ENCODE peak calls at places on chromosomes 6 and 20, in seven cellular contexts. W is IMR-90, T is colonic mucosa, Z is HAP-1, N is Peyer's patch, D is astrocyte, U is psoas muscle. Y is an unnamed sample.

GRCh38 chr6:14516947-14517346 is 399.4 kb downstream of the CD83 start:
- DNase-seq in W (no peak), T (no peak), Z (no peak), N (no peak), D (no peak), U (no peak), Y (no peak)

GRCh38 chr6:75431379-75431778 is 62.2 kb downstream of the FILIP1 start:
- DNase-seq in W (peak; percentile 40), T (no peak), Z (no peak), N (no peak), D (no peak), U (peak; percentile 69), Y (peak; percentile 31)

GRCh38 chr6:69487688-69488087 is 309.1 kb downstream of the LMBRD1 start:
- DNase-seq in W (no peak), T (no peak), Z (no peak), N (no peak), D (no peak), U (no peak), Y (no peak)

GRCh38 chr6:145272246-145272645 is 463.1 kb downstream of the EPM2A start:
- DNase-seq in W (no peak), T (no peak), Z (no peak), N (no peak), D (no peak), U (no peak), Y (no peak)

GRCh38 chr6:161618816-161619454 is 345.1 kb upstream of the AGPAT4 start:
- DNase-seq in W (no peak), T (no peak), Z (peak; percentile 73), N (no peak), D (peak; percentile 74), U (no peak), Y (peak; percentile 5)

GRCh38 chr6:43325876-43326275 is 17.2 kb upstream of the CRIP3 start:
- DNase-seq in W (no peak), T (no peak), Z (no peak), N (no peak), D (no peak), U (no peak), Y (no peak)

GRCh38 chr6:100472674-100473073 is 8.0 kb upstream of the SIM1 start:
- DNase-seq in W (peak; percentile 64), T (no peak), Z (no peak), N (no peak), D (peak; percentile 56), U (no peak), Y (peak; percentile 65)

GRCh38 chr20:34536798-34537394 is 20.7 kb downstream of the DYNLRB1 start:
- DNase-seq in W (no peak), T (peak; percentile 71), Z (peak; percentile 48), N (peak; percentile 69), D (no peak), U (peak; percentile 73), Y (no peak)

GRCh38 chr6:122361314-122361979 is 38.0 kb upstream of the HSF2 start:
- DNase-seq in W (no peak), T (no peak), Z (no peak), N (no peak), D (no peak), U (no peak), Y (no peak)

GRCh38 chr6:105372862-105373182 is 30.1 kb downstream of the PREP start:
- DNase-seq in W (no peak), T (peak; percentile 72), Z (no peak), N (peak; percentile 81), D (no peak), U (no peak), Y (no peak)

GRCh38 chr20:50572922-50573777 is 63.0 kb downstream of the PTPN1 start:
- DNase-seq in W (peak; percentile 81), T (no peak), Z (no peak), N (peak; percentile 48), D (peak; percentile 59), U (peak; percentile 92), Y (no peak)

GRCh38 chr6:54002118-54002517 is 109.1 kb upstream of the MLIP start:
- DNase-seq in W (peak; percentile 13), T (no peak), Z (no peak), N (no peak), D (peak; percentile 9), U (no peak), Y (no peak)

GRCh38 chr6:108850669-108851467 is 2.6 kb downstream of the ARMC2 start:
- DNase-seq in W (no peak), T (no peak), Z (no peak), N (no peak), D (no peak), U (no peak), Y (no peak)

GRCh38 chr20:47551841-47552240 is 50.2 kb downstream of the NCOA3 start:
- DNase-seq in W (no peak), T (no peak), Z (no peak), N (no peak), D (no peak), U (no peak), Y (no peak)

GRCh38 chr6:57267586-57268293 is 45.6 kb upstream of the RAB23 start:
- DNase-seq in W (peak; percentile 99), T (peak; percentile 62), Z (peak; percentile 60), N (peak; percentile 67), D (peak; percentile 99), U (no peak), Y (peak; percentile 91)

GRCh38 chr20:43341541-43341940 is 116.2 kb upstream of the SRSF6 start:
- DNase-seq in W (no peak), T (no peak), Z (no peak), N (no peak), D (no peak), U (no peak), Y (no peak)

GRCh38 chr20:22529150-22530019 is 55.0 kb downstream of the FOXA2 start:
- DNase-seq in W (no peak), T (no peak), Z (no peak), N (no peak), D (no peak), U (no peak), Y (no peak)

GRCh38 chr6:108671175-108671574 is 110.5 kb downstream of the FOXO3 start:
- DNase-seq in W (no peak), T (no peak), Z (no peak), N (no peak), D (no peak), U (no peak), Y (no peak)

GRCh38 chr20:58825450-58825849 is 25.3 kb downstream of the GNAS-AS1 start:
- DNase-seq in W (no peak), T (no peak), Z (no peak), N (no peak), D (no peak), U (no peak), Y (no peak)

GRCh38 chr20:63756648-63756991 is 17.0 kb downstream of the SLC2A4RG start:
- DNase-seq in W (no peak), T (no peak), Z (no peak), N (no peak), D (no peak), U (no peak), Y (no peak)

GRCh38 chr6:112268628-112269027 is 14.3 kb upstream of the LAMA4 start:
- DNase-seq in W (no peak), T (no peak), Z (no peak), N (no peak), D (no peak), U (no peak), Y (no peak)

GRCh38 chr20:8627386-8628030 is 441.4 kb upstream of the PLCB4 start:
- DNase-seq in W (peak; percentile 36), T (no peak), Z (no peak), N (no peak), D (no peak), U (no peak), Y (no peak)
- H3K4me3 ChIP-seq in W (no peak overlapping the region), T (no peak overlapping the region), Z (no peak overlapping the region), N (no peak overlapping the region), D (no peak overlapping the region), U (peak overlapping the region; percentile 39), Y (no peak overlapping the region)

GRCh38 chr20:17636523-17637412 is 45.3 kb downstream of the RRBP1 start:
- DNase-seq in W (no peak), T (no peak), Z (no peak), N (no peak), D (no peak), U (no peak), Y (no peak)
- H3K36me3 ChIP-seq in W (peaks cover 95% of the 10 kb centered on the region), T (peaks cover 45% of the 10 kb centered on the region), Z (peaks cover 46% of the 10 kb centered on the region), N (peaks cover 98% of the 10 kb centered on the region), D (peaks cover 51% of the 10 kb centered on the region), U (peaks cover 69% of the 10 kb centered on the region), Y (peaks cover 2% of the 10 kb centered on the region)

GRCh38 chr6:170089937-170090335 is 200.9 kb downstream of the DLL1 start:
- DNase-seq in W (no peak), T (no peak), Z (no peak), N (peak; percentile 44), D (no peak), U (no peak), Y (no peak)

GRCh38 chr6:170091639-170092579 is 199.0 kb downstream of the DLL1 start:
- DNase-seq in W (no peak), T (no peak), Z (no peak), N (peak; percentile 30), D (no peak), U (peak; percentile 48), Y (no peak)

GRCh38 chr6:170091000-170091638 is 199.8 kb downstream of the DLL1 start:
- DNase-seq in W (no peak), T (no peak), Z (no peak), N (peak; percentile 34), D (no peak), U (peak; percentile 44), Y (no peak)

GRCh38 chr6:170088349-170088951 is 202.4 kb downstream of the DLL1 start:
- DNase-seq in W (no peak), T (no peak), Z (no peak), N (peak; percentile 65), D (no peak), U (peak; percentile 53), Y (no peak)

GRCh38 chr6:170090561-170090960 is 200.3 kb downstream of the DLL1 start:
- DNase-seq in W (no peak), T (no peak), Z (no peak), N (peak; percentile 18), D (no peak), U (no peak), Y (no peak)
- H3K27me3 ChIP-seq in W (no peaks in the 10 kb centered on the region), T (no peaks in the 10 kb centered on the region), Z (no peaks in the 10 kb centered on the region), N (no peaks in the 10 kb centered on the region), D (no peaks in the 10 kb centered on the region), U (no peaks in the 10 kb centered on the region), Y (peaks cover 3% of the 10 kb centered on the region)

DNA sequence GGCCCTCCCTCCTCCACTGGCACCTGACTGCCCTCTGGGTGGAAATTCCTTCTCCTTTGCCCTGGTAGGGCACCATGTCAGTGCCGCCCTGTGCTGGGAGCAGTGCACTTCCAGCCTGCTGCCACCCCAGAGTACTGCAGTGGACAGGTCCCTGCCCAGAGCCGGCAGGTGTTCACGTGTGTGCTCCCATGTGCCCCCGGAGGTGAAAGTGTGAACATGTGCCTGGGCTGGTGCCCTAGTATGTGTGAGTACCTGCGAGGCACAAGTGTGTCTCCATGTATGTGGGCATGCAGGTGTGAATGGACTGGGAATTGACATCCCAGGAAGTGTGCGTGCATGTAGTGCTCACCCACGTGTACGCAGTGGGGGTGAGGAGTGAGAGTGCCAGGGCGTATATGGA is 29.4 kb downstream of the SDCBP2 start:
- DNase-seq in W (no peak), T (peak; percentile 34), Z (no peak), N (no peak), D (no peak), U (peak; percentile 23), Y (no peak)
- H3K4me3 ChIP-seq in W (no peak overlapping the region), T (no peak overlapping the region), Z (no peak overlapping the region), N (no peak overlapping the region), D (no peak overlapping the region), U (no peak overlapping the region), Y (no peak overlapping the region)

GRCh38 chr20:35551485-35551884 is 9.6 kb downstream of the ERGIC3 start:
- DNase-seq in W (peak; percentile 13), T (no peak), Z (no peak), N (no peak), D (peak; percentile 8), U (peak; percentile 45), Y (no peak)
- H3K36me3 ChIP-seq in W (peaks cover 78% of the 10 kb centered on the region), T (peaks cover 9% of the 10 kb centered on the region), Z (peaks cover 71% of the 10 kb centered on the region), N (peaks cover 89% of the 10 kb centered on the region), D (peaks cover 36% of the 10 kb centered on the region), U (peaks cover 96% of the 10 kb centered on the region), Y (peaks cover 3% of the 10 kb centered on the region)

Y was measured in kidney epithelial cell.